ENCODE peak calls at places on chromosome 9, in nine cellular contexts. Y is type B pancreatic cell; Q is NCI-H1417 treated with DMSO at 0.1 percent for 48 hours; Z is neural progenitor cell; E is LHCN-M2; T is anterior cingulate cortex; J is heart right ventricle; F is erythroblast; N is stimulated activated CD4-positive, alpha-beta T cell treated with anti-CD3 and anti-CD28 coated beads, Interleukin-4, amount 100 ng/mL, for 4 hours. G is an unnamed sample.

GRCh38 chr9:128553695-128554094 is 1.3 kb downstream of the SPTAN1 start:
- DNase-seq in Y (no peak), Q (no peak), Z (no peak), E (peak; percentile 72), T (no peak), J (no peak), F (no peak), N (no peak), G (no peak)

GRCh38 chr9:82488702-82489578 is 500.4 kb downstream of the SPATA31D1 start:
- DNase-seq in Y (no peak), Q (no peak), Z (no peak), E (peak; percentile 19), T (no peak), J (no peak), F (no peak), N (no peak), G (no peak)

GRCh38 chr9:26329974-26330373 is 562.6 kb downstream of the CAAP1 start:
- DNase-seq in Y (no peak), Q (no peak), Z (no peak), E (no peak), T (no peak), J (no peak), F (no peak), N (no peak), G (no peak)

GRCh38 chr9:131591845-131592208 is 46.5 kb downstream of the PRRT1B start:
- DNase-seq in Y (no peak), Q (no peak), Z (no peak), E (no peak), T (no peak), J (no peak), F (no peak), N (no peak), G (no peak)

GRCh38 chr9:2359821-2360220 is 261.8 kb upstream of the VLDLR start:
- DNase-seq in Y (no peak), Q (no peak), Z (peak; percentile 66), E (no peak), T (no peak), J (no peak), F (no peak), N (no peak), G (no peak)

GRCh38 chr9:3446313-3446712 is 79.5 kb downstream of the RFX3 start:
- DNase-seq in Y (no peak), Q (no peak), Z (no peak), E (no peak), T (no peak), J (no peak), F (no peak), N (no peak), G (no peak)

GRCh38 chr9:68949271-68950000 is 64.5 kb downstream of the PRKACG start:
- DNase-seq in Y (no peak), Q (no peak), Z (no peak), E (peak; percentile 44), T (no peak), J (no peak), F (no peak), N (no peak), G (no peak)

GRCh38 chr9:97564291-97565175 is 63.1 kb downstream of the TMOD1 start:
- DNase-seq in Y (peak; percentile 51), Q (no peak), Z (peak; percentile 38), E (peak; percentile 18), T (no peak), J (no peak), F (peak; percentile 76), N (no peak), G (no peak)